ENCODE peak calls at places on chromosomes 11 and 22, in six cellular contexts. D is pancreas, Z is NCI-H1417, I is colonic mucosa, P is GM19239, Y is SK-MEL-5. G is an unnamed sample.

GRCh38 chr22:30245985-30246901 is at the start of gene LIF:
- DNase-seq in Z (no peak), Y (no peak), D (no peak), P (no peak), I (peak), G (peak)

GRCh38 chr22:19761022-19761499 is 483 bp downstream of the TBX1 start:
- DNase-seq in I (no peak), P (no peak), Z (no peak), Y (no peak), D (no peak), G (no peak)

GRCh38 chr11:34198523-34198922 is 93.1 kb downstream of the NAT10 start:
- DNase-seq in P (no peak), I (no peak), Y (no peak), Z (no peak), D (no peak), G (no peak)

GRCh38 chr11:82701847-82702520 is 31.7 kb downstream of the FAM181B start:
- DNase-seq in P (no peak), D (peak), Y (peak), Z (peak), I (peak), G (peak)

GRCh38 chr11:94649925-94650623 is 82.9 kb downstream of the PIWIL4 start:
- DNase-seq in P (no peak), I (no peak), Z (no peak), D (no peak), Y (no peak), G (no peak)

GRCh38 chr11:36109850-36110606 is 166.2 kb downstream of the LDLRAD3 start:
- DNase-seq in Y (no peak), D (no peak), I (no peak), P (no peak), Z (no peak), G (no peak)

GRCh38 chr11:112564228-112564955 is 303.7 kb upstream of the PLET1 start:
- DNase-seq in Z (no peak), Y (peak), P (no peak), I (peak), D (no peak), G (peak)

GRCh38 chr22:26414347-26414746 is 14.7 kb upstream of the ASPHD2 start:
- DNase-seq in Y (no peak), I (no peak), Z (no peak), D (no peak), P (no peak), G (no peak)

GRCh38 chr22:32761251-32761903 is 40.1 kb upstream of the TIMP3 start:
- DNase-seq in Y (no peak), D (no peak), Z (no peak), I (no peak), P (no peak), G (no peak)

GRCh38 chr11:129853508-129854228 is 38.0 kb downstream of the TMEM45B start:
- DNase-seq in Y (no peak), D (peak), I (peak), Z (peak), P (no peak), G (no peak)

GRCh38 chr11:79860336-79860735 is 419.5 kb upstream of the TENM4 start:
- DNase-seq in Z (peak), P (no peak), I (no peak), Y (no peak), D (no peak), G (no peak)

GRCh38 chr11:110086892-110087309 is 6.3 kb upstream of the ZC3H12C start:
- DNase-seq in Y (peak), Z (no peak), I (peak), D (no peak), P (no peak), G (peak)

GRCh38 chr11:73463359-73463758 is 87.2 kb downstream of the RELT start:
- DNase-seq in D (no peak), Y (no peak), Z (no peak), P (no peak), I (no peak), G (no peak)

GRCh38 chr11:46050065-46050464 is 71.2 kb downstream of the PHF21A start:
- DNase-seq in D (peak), I (no peak), P (no peak), Z (no peak), Y (no peak), G (no peak)

GRCh38 chr11:22225190-22225589 is 32.3 kb downstream of the ANO5 start:
- DNase-seq in P (no peak), D (no peak), Z (no peak), I (no peak), Y (no peak), G (no peak)

GRCh38 chr11:16191212-16191851 is 165.0 kb downstream of the SOX6 start:
- DNase-seq in I (no peak), Z (peak), D (no peak), Y (no peak), P (no peak), G (no peak)

GRCh38 chr11:45803981-45804805 is 756 bp upstream of the SLC35C1 start:
- DNase-seq in I (peak), D (peak), Y (peak), P (no peak), Z (peak), G (no peak)

GRCh38 chr22:47275479-47276218 is 513.2 kb downstream of the TBC1D22A start:
- DNase-seq in P (no peak), I (no peak), Y (peak), D (no peak), Z (no peak), G (no peak)

GRCh38 chr11:22920939-22921565 is 60.8 kb upstream of the CCDC179 start:
- DNase-seq in D (peak), Z (peak), I (peak), Y (peak), P (no peak), G (peak)

GRCh38 chr22:17926516-17926915 is 97.8 kb downstream of the MICAL3 start:
- DNase-seq in D (no peak), Y (no peak), I (no peak), Z (no peak), P (no peak), G (no peak)

GRCh38 chr11:45885274-45885920 is at the start of gene MAPK8IP1:
- DNase-seq in Z (peak), D (peak), P (peak), I (peak), Y (peak), G (peak)

GRCh38 chr22:45229181-45229580 is 11.5 kb downstream of the KIAA0930 start:
- DNase-seq in I (no peak), Z (no peak), P (no peak), Y (no peak), D (no peak), G (no peak)